ENCODE peak calls at places on chromosome 10, in six cellular contexts. Q is dorsolateral prefrontal cortex, L is upper lobe of right lung, N is ascending aorta, X is neuronal stem cell, Y is stomach. E is an unnamed sample.

GRCh38 chr10:133274751-133275682 is 1.7 kb downstream of the ADAM8 start:
- DNase-seq in Y (peak), L (no peak), X (no peak), N (no peak), Q (no peak), E (no peak)

GRCh38 chr10:133009218-133009954 is 67.0 kb upstream of the CFAP46 start:
- DNase-seq in Y (peak), Q (no peak), X (no peak), N (peak), L (peak), E (peak)

GRCh38 chr10:93165367-93165766 is 91.7 kb downstream of the CYP26A1 start:
- DNase-seq in N (no peak), L (no peak), X (no peak), Q (no peak), Y (no peak), E (no peak)

GRCh38 chr10:43202657-43203490 is 64.0 kb downstream of the RASGEF1A start:
- DNase-seq in Y (peak), N (peak), X (no peak), Q (peak), L (peak), E (peak)

GRCh38 chr10:132307823-132308587 is at the start of gene STK32C:
- DNase-seq in Q (peak), X (peak), Y (peak), N (peak), L (peak), E (peak)

GRCh38 chr10:44831581-44831980 is 79.6 kb upstream of the TMEM72 start:
- DNase-seq in L (no peak), N (no peak), Q (no peak), X (no peak), Y (no peak), E (no peak)

GRCh38 chr10:6062101-6062771 is at the start of gene IL2RA:
- DNase-seq in X (no peak), N (peak), L (no peak), Q (no peak), Y (peak), E (no peak)

GRCh38 chr10:110618206-110618605 is 25.9 kb upstream of the RBM20 start:
- DNase-seq in L (no peak), Q (no peak), N (no peak), Y (no peak), X (no peak), E (no peak)

GRCh38 chr10:95315509-95315908 is 24.7 kb upstream of the PDLIM1 start:
- DNase-seq in Q (no peak), Y (no peak), L (no peak), N (no peak), X (no peak), E (no peak)

GRCh38 chr10:74987339-74988054 is 124.0 kb upstream of the SAMD8 start:
- DNase-seq in L (no peak), Q (no peak), Y (no peak), X (no peak), N (no peak), E (no peak)
- H3K27ac ChIP-seq in L (no peak), Q (peak), Y (peak), X (no peak), N (no peak), E (peak)

DNA sequence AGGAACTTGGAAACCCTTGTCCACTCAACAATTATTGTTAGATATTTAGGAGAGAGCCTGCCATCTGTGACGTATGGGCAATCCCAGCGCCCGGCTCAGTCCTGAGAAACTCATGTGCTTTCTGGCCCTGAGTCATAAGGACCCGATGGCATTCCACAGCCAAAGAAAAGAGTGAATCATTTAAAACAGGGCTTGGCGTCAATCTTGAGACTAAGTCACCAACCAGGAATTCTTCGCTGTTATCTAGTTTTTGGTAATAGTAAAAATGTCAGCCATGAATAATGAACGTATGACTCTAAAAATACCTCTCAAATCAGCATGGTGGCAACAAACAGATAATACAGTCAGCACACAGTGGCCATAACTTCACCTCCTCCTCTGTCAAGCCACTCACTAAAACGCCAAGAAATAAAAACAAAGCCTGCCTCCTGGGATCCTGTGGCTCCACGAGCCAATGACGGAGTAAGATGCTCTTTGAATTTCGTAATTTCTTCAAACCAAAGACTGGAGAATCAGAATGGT is 140.8 kb downstream of the ADAM12 start:
- DNase-seq in Y (peak), L (no peak), X (no peak), N (peak), Q (no peak), E (no peak)
- H3K27ac ChIP-seq in Y (no peak), L (no peak), X (no peak), N (peak), Q (no peak), E (no peak)

GRCh38 chr10:113600569-113600968 is 47.7 kb downstream of the HABP2 start:
- DNase-seq in L (no peak), Y (no peak), Q (no peak), X (no peak), N (no peak), E (no peak)
- H3K27ac ChIP-seq in L (no peak), Y (no peak), Q (no peak), X (no peak), N (no peak), E (no peak)

GRCh38 chr10:124629842-124630241 is 114.3 kb downstream of the FAM53B start:
- DNase-seq in Q (no peak), Y (no peak), N (no peak), L (no peak), X (no peak), E (no peak)

GRCh38 chr10:124629410-124629809 is 114.8 kb downstream of the FAM53B start:
- DNase-seq in Q (no peak), X (no peak), N (no peak), L (no peak), Y (no peak), E (peak)

GRCh38 chr10:124630551-124630950 is 113.6 kb downstream of the FAM53B start:
- DNase-seq in Q (no peak), L (no peak), X (no peak), Y (no peak), N (no peak), E (no peak)

GRCh38 chr10:124632064-124632531 is 112.1 kb downstream of the FAM53B start:
- DNase-seq in X (no peak), N (peak), L (peak), Q (no peak), Y (peak), E (peak)

DNA sequence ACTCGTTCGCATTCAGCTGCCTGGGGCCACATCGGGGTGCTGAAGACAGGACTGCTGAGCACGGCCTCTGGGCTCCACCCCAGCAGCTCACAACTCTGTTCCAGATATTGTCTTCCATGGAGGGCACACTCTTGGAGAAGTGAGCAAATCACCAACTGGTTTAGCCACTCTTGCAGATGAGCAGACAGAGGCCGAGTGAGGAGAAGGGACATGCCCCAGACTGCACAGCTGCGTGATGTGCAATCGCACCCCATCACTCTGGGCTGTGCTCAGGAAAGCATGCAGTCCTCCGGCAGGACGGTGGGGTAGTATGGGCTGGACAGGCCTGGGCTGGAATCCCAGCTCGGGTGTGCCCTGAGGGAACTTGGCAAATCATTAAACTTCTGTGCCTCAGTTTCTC is 111.6 kb downstream of the FAM53B start:
- DNase-seq in L (no peak), N (no peak), Y (no peak), X (no peak), Q (no peak), E (no peak)
- H3K27ac ChIP-seq in L (peak), N (peak), Y (peak), X (no peak), Q (peak), E (peak)

DNA sequence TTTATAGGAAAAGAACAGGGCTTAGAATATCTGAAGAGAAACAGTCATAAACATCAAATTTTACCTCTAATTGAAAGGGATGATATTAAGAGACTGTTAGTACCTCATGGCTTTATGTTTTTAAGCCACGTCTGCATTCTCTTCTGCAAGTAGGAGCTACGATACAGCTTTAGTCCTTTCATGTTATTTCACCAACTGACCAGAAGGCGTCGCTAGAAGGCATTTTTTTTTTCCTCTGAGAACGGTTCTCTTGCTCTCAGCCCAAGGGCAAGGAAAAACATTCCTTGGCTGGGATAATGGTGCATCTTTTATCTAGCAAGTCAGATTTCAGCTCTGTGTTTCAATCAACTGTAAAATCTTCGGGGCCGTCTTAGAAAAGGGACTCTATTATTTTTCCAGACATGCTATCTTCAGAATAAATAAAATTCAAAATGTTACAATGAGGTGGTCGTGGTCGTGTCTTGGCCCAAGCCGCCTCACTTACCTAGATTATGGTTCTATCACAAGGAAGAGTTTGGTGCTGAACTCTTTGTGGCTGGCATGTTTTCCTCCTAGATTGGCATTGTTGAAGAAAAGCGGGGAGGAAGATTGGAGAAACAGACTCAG is 41.6 kb upstream of the LYZL2 start:
- DNase-seq in N (no peak), Q (no peak), Y (no peak), X (peak), L (no peak), E (peak)
- H3K27ac ChIP-seq in N (no peak), Q (no peak), Y (no peak), X (no peak), L (no peak), E (no peak)